ENCODE peak calls at places on chromosomes 2 and 18, in eight cellular contexts. One of them, this sample, is unnamed.

GRCh38 chr2:134628453-134628852 is 90.3 kb downstream of the TMEM163 start:
- DNase-seq in adrenal gland: no peak
- DNase-seq in colonic mucosa: no peak
- DNase-seq in body of pancreas: no peak
- DNase-seq in K562: no peak
- DNase-seq in upper lobe of right lung: no peak
- DNase-seq in cardiac fibroblast: no peak
- DNase-seq in astrocyte of the spinal cord: no peak
- DNase-seq in this sample: no peak

GRCh38 chr2:163735692-163736432 is at the start of gene FIGN:
- DNase-seq in adrenal gland: peak
- DNase-seq in colonic mucosa: peak
- DNase-seq in body of pancreas: peak
- DNase-seq in K562: no peak
- DNase-seq in upper lobe of right lung: peak
- DNase-seq in cardiac fibroblast: peak
- DNase-seq in astrocyte of the spinal cord: peak
- DNase-seq in this sample: peak

GRCh38 chr18:9775172-9775571 is 67.1 kb downstream of the RAB31 start:
- DNase-seq in adrenal gland: peak
- DNase-seq in colonic mucosa: no peak
- DNase-seq in body of pancreas: no peak
- DNase-seq in K562: no peak
- DNase-seq in upper lobe of right lung: no peak
- DNase-seq in cardiac fibroblast: no peak
- DNase-seq in astrocyte of the spinal cord: no peak
- DNase-seq in this sample: peak

GRCh38 chr2:167294031-167294774 is 405.9 kb downstream of the XIRP2 start:
- DNase-seq in adrenal gland: no peak
- DNase-seq in colonic mucosa: peak
- DNase-seq in body of pancreas: peak
- DNase-seq in K562: no peak
- DNase-seq in upper lobe of right lung: peak
- DNase-seq in cardiac fibroblast: peak
- DNase-seq in astrocyte of the spinal cord: peak
- DNase-seq in this sample: no peak

GRCh38 chr18:46480187-46480586 is 176.8 kb downstream of the LOXHD1 start:
- DNase-seq in adrenal gland: no peak
- DNase-seq in colonic mucosa: no peak
- DNase-seq in body of pancreas: no peak
- DNase-seq in K562: no peak
- DNase-seq in upper lobe of right lung: no peak
- DNase-seq in cardiac fibroblast: no peak
- DNase-seq in astrocyte of the spinal cord: no peak
- DNase-seq in this sample: no peak

GRCh38 chr2:48249093-48249492 is 280.9 kb upstream of the STON1 start:
- DNase-seq in adrenal gland: no peak
- DNase-seq in colonic mucosa: no peak
- DNase-seq in body of pancreas: no peak
- DNase-seq in K562: no peak
- DNase-seq in upper lobe of right lung: no peak
- DNase-seq in cardiac fibroblast: peak
- DNase-seq in astrocyte of the spinal cord: peak
- DNase-seq in this sample: peak

GRCh38 chr2:175600024-175600831 is 401.8 kb downstream of the LNPK start:
- DNase-seq in adrenal gland: peak
- DNase-seq in colonic mucosa: no peak
- DNase-seq in body of pancreas: peak
- DNase-seq in K562: no peak
- DNase-seq in upper lobe of right lung: no peak
- DNase-seq in cardiac fibroblast: peak
- DNase-seq in astrocyte of the spinal cord: no peak
- DNase-seq in this sample: peak

GRCh38 chr2:23544589-23545295 is 159.8 kb downstream of the KLHL29 start:
- DNase-seq in adrenal gland: no peak
- DNase-seq in colonic mucosa: no peak
- DNase-seq in body of pancreas: no peak
- DNase-seq in K562: no peak
- DNase-seq in upper lobe of right lung: no peak
- DNase-seq in cardiac fibroblast: no peak
- DNase-seq in astrocyte of the spinal cord: no peak
- DNase-seq in this sample: no peak

GRCh38 chr18:79787527-79788095 is 10.1 kb upstream of the KCNG2 start:
- DNase-seq in adrenal gland: no peak
- DNase-seq in colonic mucosa: no peak
- DNase-seq in body of pancreas: peak
- DNase-seq in K562: no peak
- DNase-seq in upper lobe of right lung: peak
- DNase-seq in cardiac fibroblast: no peak
- DNase-seq in astrocyte of the spinal cord: no peak
- DNase-seq in this sample: no peak

GRCh38 chr2:181123798-181124217 is 143.4 kb downstream of the UBE2E3 start:
- DNase-seq in adrenal gland: no peak
- DNase-seq in colonic mucosa: no peak
- DNase-seq in body of pancreas: no peak
- DNase-seq in K562: no peak
- DNase-seq in upper lobe of right lung: no peak
- DNase-seq in cardiac fibroblast: peak
- DNase-seq in astrocyte of the spinal cord: peak
- DNase-seq in this sample: no peak

GRCh38 chr2:65658871-65659270 is 226.5 kb upstream of the SPRED2 start:
- DNase-seq in adrenal gland: no peak
- DNase-seq in colonic mucosa: no peak
- DNase-seq in body of pancreas: no peak
- DNase-seq in K562: no peak
- DNase-seq in upper lobe of right lung: no peak
- DNase-seq in cardiac fibroblast: peak
- DNase-seq in astrocyte of the spinal cord: peak
- DNase-seq in this sample: no peak

GRCh38 chr2:47357475-47357874 is 45.5 kb upstream of the MSH2 start:
- DNase-seq in adrenal gland: peak
- DNase-seq in colonic mucosa: peak
- DNase-seq in body of pancreas: peak
- DNase-seq in K562: peak
- DNase-seq in upper lobe of right lung: no peak
- DNase-seq in cardiac fibroblast: peak
- DNase-seq in astrocyte of the spinal cord: peak
- DNase-seq in this sample: peak

GRCh38 chr2:239002960-239003932 is 155.4 kb downstream of the TWIST2 start:
- DNase-seq in adrenal gland: no peak
- DNase-seq in colonic mucosa: peak
- DNase-seq in body of pancreas: no peak
- DNase-seq in K562: no peak
- DNase-seq in upper lobe of right lung: peak
- DNase-seq in cardiac fibroblast: peak
- DNase-seq in astrocyte of the spinal cord: peak
- DNase-seq in this sample: peak
- TF ChIP-seq CTCF in adrenal gland: no peak
- TF ChIP-seq CTCF in colonic mucosa: no peak
- TF ChIP-seq CTCF in body of pancreas: no peak
- TF ChIP-seq CTCF in K562: peak
- TF ChIP-seq CTCF in upper lobe of right lung: no peak
- TF ChIP-seq CTCF in cardiac fibroblast: peak
- TF ChIP-seq CTCF in astrocyte of the spinal cord: peak
- TF ChIP-seq CTCF in this sample: peak

GRCh38 chr2:79355569-79355968 is 157.3 kb upstream of the CTNNA2 start:
- DNase-seq in adrenal gland: no peak
- DNase-seq in colonic mucosa: no peak
- DNase-seq in body of pancreas: no peak
- DNase-seq in K562: no peak
- DNase-seq in upper lobe of right lung: no peak
- DNase-seq in cardiac fibroblast: no peak
- DNase-seq in astrocyte of the spinal cord: no peak
- DNase-seq in this sample: no peak
- H3K4me3 ChIP-seq in adrenal gland: no peak
- H3K4me3 ChIP-seq in colonic mucosa: no peak
- H3K4me3 ChIP-seq in body of pancreas: no peak
- H3K4me3 ChIP-seq in K562: no peak
- H3K4me3 ChIP-seq in upper lobe of right lung: no peak
- H3K4me3 ChIP-seq in cardiac fibroblast: no peak
- H3K4me3 ChIP-seq in astrocyte of the spinal cord: no peak
- H3K4me3 ChIP-seq in this sample: no peak

DNA sequence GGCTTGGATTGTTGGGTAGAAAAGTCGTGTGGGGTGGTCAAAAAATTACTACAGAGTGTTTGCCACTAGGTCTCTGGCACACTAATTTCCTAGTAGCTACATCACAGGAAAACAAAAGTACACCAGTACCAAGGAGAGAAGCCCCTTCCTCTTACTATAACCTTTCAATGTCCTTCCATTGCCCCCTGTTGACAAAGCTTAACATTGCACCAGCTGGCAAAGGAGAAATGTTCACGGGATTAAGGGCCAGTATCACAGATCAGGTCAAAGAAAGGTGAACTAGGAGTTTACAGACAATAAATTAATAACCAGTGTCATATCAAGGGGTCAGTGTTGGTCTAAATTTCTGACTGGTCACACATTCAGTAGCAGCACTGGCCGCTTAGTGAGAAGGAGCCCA is 1139.6 kb upstream of the FAM98A start:
- DNase-seq in adrenal gland: no peak
- DNase-seq in colonic mucosa: no peak
- DNase-seq in body of pancreas: no peak
- DNase-seq in K562: no peak
- DNase-seq in upper lobe of right lung: no peak
- DNase-seq in cardiac fibroblast: no peak
- DNase-seq in astrocyte of the spinal cord: no peak
- DNase-seq in this sample: no peak
- TF ChIP-seq CTCF in adrenal gland: no peak
- TF ChIP-seq CTCF in colonic mucosa: no peak
- TF ChIP-seq CTCF in body of pancreas: peak
- TF ChIP-seq CTCF in K562: no peak
- TF ChIP-seq CTCF in upper lobe of right lung: peak
- TF ChIP-seq CTCF in cardiac fibroblast: no peak
- TF ChIP-seq CTCF in astrocyte of the spinal cord: no peak
- TF ChIP-seq CTCF in this sample: no peak

GRCh38 chr2:199469514-199470360 is 12.0 kb upstream of the SATB2 start:
- DNase-seq in adrenal gland: no peak
- DNase-seq in colonic mucosa: peak
- DNase-seq in body of pancreas: no peak
- DNase-seq in K562: no peak
- DNase-seq in upper lobe of right lung: no peak
- DNase-seq in cardiac fibroblast: no peak
- DNase-seq in astrocyte of the spinal cord: no peak
- DNase-seq in this sample: no peak

GRCh38 chr2:199470361-199470671 is 12.6 kb upstream of the SATB2 start:
- DNase-seq in adrenal gland: no peak
- DNase-seq in colonic mucosa: no peak
- DNase-seq in body of pancreas: no peak
- DNase-seq in K562: no peak
- DNase-seq in upper lobe of right lung: no peak
- DNase-seq in cardiac fibroblast: no peak
- DNase-seq in astrocyte of the spinal cord: no peak
- DNase-seq in this sample: no peak

GRCh38 chr2:199468561-199469513 is 11.1 kb upstream of the SATB2 start:
- DNase-seq in adrenal gland: no peak
- DNase-seq in colonic mucosa: peak
- DNase-seq in body of pancreas: no peak
- DNase-seq in K562: no peak
- DNase-seq in upper lobe of right lung: no peak
- DNase-seq in cardiac fibroblast: no peak
- DNase-seq in astrocyte of the spinal cord: no peak
- DNase-seq in this sample: no peak

GRCh38 chr2:199470672-199471442 is 13.1 kb upstream of the SATB2 start:
- DNase-seq in adrenal gland: no peak
- DNase-seq in colonic mucosa: peak
- DNase-seq in body of pancreas: no peak
- DNase-seq in K562: no peak
- DNase-seq in upper lobe of right lung: no peak
- DNase-seq in cardiac fibroblast: no peak
- DNase-seq in astrocyte of the spinal cord: no peak
- DNase-seq in this sample: no peak

GRCh38 chr2:199471443-199472057 is 13.8 kb upstream of the SATB2 start:
- DNase-seq in adrenal gland: peak
- DNase-seq in colonic mucosa: peak
- DNase-seq in body of pancreas: peak
- DNase-seq in K562: peak
- DNase-seq in upper lobe of right lung: peak
- DNase-seq in cardiac fibroblast: peak
- DNase-seq in astrocyte of the spinal cord: peak
- DNase-seq in this sample: no peak
- H3K4me3 ChIP-seq in adrenal gland: peak
- H3K4me3 ChIP-seq in colonic mucosa: peak
- H3K4me3 ChIP-seq in body of pancreas: no peak
- H3K4me3 ChIP-seq in K562: peak
- H3K4me3 ChIP-seq in upper lobe of right lung: no peak
- H3K4me3 ChIP-seq in cardiac fibroblast: no peak
- H3K4me3 ChIP-seq in astrocyte of the spinal cord: peak
- H3K4me3 ChIP-seq in this sample: peak

GRCh38 chr2:108417254-108417653 is 31.8 kb upstream of the GCC2 start:
- DNase-seq in adrenal gland: no peak
- DNase-seq in colonic mucosa: no peak
- DNase-seq in body of pancreas: no peak
- DNase-seq in K562: peak
- DNase-seq in upper lobe of right lung: no peak
- DNase-seq in cardiac fibroblast: no peak
- DNase-seq in astrocyte of the spinal cord: no peak
- DNase-seq in this sample: no peak
- TF ChIP-seq CTCF in adrenal gland: peak
- TF ChIP-seq CTCF in colonic mucosa: peak
- TF ChIP-seq CTCF in body of pancreas: peak
- TF ChIP-seq CTCF in K562: peak
- TF ChIP-seq CTCF in upper lobe of right lung: peak
- TF ChIP-seq CTCF in cardiac fibroblast: no peak
- TF ChIP-seq CTCF in astrocyte of the spinal cord: no peak
- TF ChIP-seq CTCF in this sample: no peak

GRCh38 chr2:239398536-239398935 is 2.3 kb downstream of the HDAC4 start:
- DNase-seq in adrenal gland: peak
- DNase-seq in colonic mucosa: no peak
- DNase-seq in body of pancreas: no peak
- DNase-seq in K562: no peak
- DNase-seq in upper lobe of right lung: peak
- DNase-seq in cardiac fibroblast: no peak
- DNase-seq in astrocyte of the spinal cord: no peak
- DNase-seq in this sample: no peak
- H3K4me3 ChIP-seq in adrenal gland: peak
- H3K4me3 ChIP-seq in colonic mucosa: no peak
- H3K4me3 ChIP-seq in body of pancreas: no peak
- H3K4me3 ChIP-seq in K562: no peak
- H3K4me3 ChIP-seq in upper lobe of right lung: no peak
- H3K4me3 ChIP-seq in cardiac fibroblast: no peak
- H3K4me3 ChIP-seq in astrocyte of the spinal cord: no peak
- H3K4me3 ChIP-seq in this sample: no peak

DNA sequence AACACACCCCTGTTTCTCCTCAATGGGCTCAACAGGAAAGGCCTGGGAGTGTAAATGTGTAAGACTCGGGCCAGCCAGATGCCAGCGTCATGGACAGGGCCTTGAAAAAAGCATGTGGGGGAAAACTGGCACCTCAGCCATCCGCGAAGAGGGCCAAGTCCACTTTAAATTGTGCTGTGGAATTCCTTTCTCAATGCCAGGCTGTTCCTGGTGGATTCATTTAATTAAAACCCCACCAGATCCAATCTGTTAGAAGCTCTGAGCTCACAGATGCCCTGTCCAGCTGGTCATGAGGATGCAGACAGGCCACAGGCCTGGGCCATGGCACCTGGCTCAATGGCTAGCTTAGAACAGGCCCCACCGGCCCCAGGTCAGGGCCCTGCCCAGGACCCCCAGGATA is 24.8 kb downstream of the KCNK3 start:
- DNase-seq in adrenal gland: peak
- DNase-seq in colonic mucosa: no peak
- DNase-seq in body of pancreas: peak
- DNase-seq in K562: no peak
- DNase-seq in upper lobe of right lung: no peak
- DNase-seq in cardiac fibroblast: no peak
- DNase-seq in astrocyte of the spinal cord: no peak
- DNase-seq in this sample: no peak
- TF ChIP-seq CTCF in adrenal gland: no peak
- TF ChIP-seq CTCF in colonic mucosa: no peak
- TF ChIP-seq CTCF in body of pancreas: no peak
- TF ChIP-seq CTCF in K562: no peak
- TF ChIP-seq CTCF in upper lobe of right lung: no peak
- TF ChIP-seq CTCF in cardiac fibroblast: no peak
- TF ChIP-seq CTCF in astrocyte of the spinal cord: no peak
- TF ChIP-seq CTCF in this sample: no peak

GRCh38 chr2:19863303-19864041 is 38.3 kb downstream of the TTC32 start:
- DNase-seq in adrenal gland: peak
- DNase-seq in colonic mucosa: peak
- DNase-seq in body of pancreas: peak
- DNase-seq in K562: peak
- DNase-seq in upper lobe of right lung: peak
- DNase-seq in cardiac fibroblast: peak
- DNase-seq in astrocyte of the spinal cord: peak
- DNase-seq in this sample: peak
- H3K4me3 ChIP-seq in adrenal gland: peak
- H3K4me3 ChIP-seq in colonic mucosa: peak
- H3K4me3 ChIP-seq in body of pancreas: no peak
- H3K4me3 ChIP-seq in K562: no peak
- H3K4me3 ChIP-seq in upper lobe of right lung: no peak
- H3K4me3 ChIP-seq in cardiac fibroblast: no peak
- H3K4me3 ChIP-seq in astrocyte of the spinal cord: no peak
- H3K4me3 ChIP-seq in this sample: no peak